ENCODE peak calls at places on chromosome 20, in eight cellular contexts. N, U, O, Z, C, E, R and D are unnamed samples.

GRCh38 chr20:38680492-38681118 is 43.7 kb upstream of the SLC32A1 start:
- DNase-seq in N (peak; percentile 65), U (peak; percentile 30), O (peak; percentile 41), Z (no peak), C (no peak), E (no peak), R (no peak), D (peak; percentile 33)

GRCh38 chr20:4267242-4267641 is 251.9 kb upstream of the RNF24 start:
- DNase-seq in N (no peak), U (no peak), O (no peak), Z (no peak), C (no peak), E (no peak), R (no peak), D (no peak)

GRCh38 chr20:57622579-57623381 is 2.6 kb upstream of the ZBP1 start:
- DNase-seq in N (peak; percentile 96), U (peak; percentile 77), O (peak; percentile 54), Z (no peak), C (peak; percentile 59), E (peak; percentile 78), R (peak; percentile 95), D (peak; percentile 59)

GRCh38 chr20:59738851-59739250 is 134.5 kb downstream of the PHACTR3 start:
- DNase-seq in N (no peak), U (no peak), O (no peak), Z (no peak), C (no peak), E (no peak), R (no peak), D (no peak)

GRCh38 chr20:51142448-51142847 is 119.5 kb upstream of the KCNG1 start:
- DNase-seq in N (peak; percentile 48), U (no peak), O (no peak), Z (no peak), C (no peak), E (no peak), R (no peak), D (no peak)

GRCh38 chr20:52172392-52173047 is 19.1 kb downstream of the ZFP64 start:
- DNase-seq in N (no peak), U (no peak), O (no peak), Z (no peak), C (no peak), E (no peak), R (no peak), D (no peak)

GRCh38 chr20:53070714-53071392 is 98.7 kb downstream of the TSHZ2 start:
- DNase-seq in N (no peak), U (no peak), O (no peak), Z (no peak), C (no peak), E (no peak), R (no peak), D (no peak)

GRCh38 chr20:21808863-21809664 is 103.6 kb downstream of the PAX1 start:
- DNase-seq in N (no peak), U (peak; percentile 60), O (peak; percentile 1), Z (no peak), C (peak; percentile 60), E (peak; percentile 83), R (no peak), D (no peak)

GRCh38 chr20:35698298-35699126 is 640 bp downstream of the NFS1 start:
- DNase-seq in N (peak; percentile 33), U (no peak), O (no peak), Z (peak; percentile 17), C (no peak), E (no peak), R (no peak), D (no peak)

GRCh38 chr20:15913661-15914060 is 659.6 kb downstream of the KIF16B start:
- DNase-seq in N (no peak), U (no peak), O (no peak), Z (no peak), C (no peak), E (no peak), R (no peak), D (no peak)

GRCh38 chr20:5265339-5265985 is 51.3 kb downstream of the PROKR2 start:
- DNase-seq in N (no peak), U (no peak), O (no peak), Z (no peak), C (no peak), E (no peak), R (no peak), D (no peak)

GRCh38 chr20:59783020-59784010 is 150.1 kb downstream of the SYCP2 start:
- DNase-seq in N (peak; percentile 88), U (peak; percentile 57), O (peak; percentile 39), Z (peak; percentile 32), C (peak; percentile 57), E (no peak), R (no peak), D (peak; percentile 23)

GRCh38 chr20:11178946-11179654 is 505.3 kb upstream of the JAG1 start:
- DNase-seq in N (peak; percentile 38), U (no peak), O (peak; percentile 89), Z (no peak), C (no peak), E (no peak), R (peak; percentile 89), D (peak; percentile 59)

GRCh38 chr20:21241400-21241799 is 61.7 kb upstream of the XRN2 start:
- DNase-seq in N (no peak), U (no peak), O (no peak), Z (no peak), C (no peak), E (no peak), R (no peak), D (no peak)

GRCh38 chr20:1370548-1371110 is 22.2 kb downstream of the FKBP1A start:
- DNase-seq in N (no peak), U (no peak), O (peak; percentile 36), Z (no peak), C (no peak), E (no peak), R (no peak), D (peak; percentile 71)

GRCh38 chr20:10536531-10536930 is 101.4 kb downstream of the SLX4IP start:
- DNase-seq in N (peak; percentile 35), U (peak; percentile 14), O (peak; percentile 39), Z (no peak), C (no peak), E (no peak), R (no peak), D (no peak)

GRCh38 chr20:19735446-19735845 is 22.6 kb upstream of the RIN2 start:
- DNase-seq in N (peak; percentile 43), U (peak; percentile 14), O (peak; percentile 95), Z (peak; percentile 87), C (peak; percentile 87), E (peak; percentile 75), R (peak; percentile 70), D (peak; percentile 92)

GRCh38 chr20:10313215-10313614 is 94.6 kb downstream of the SNAP25 start:
- DNase-seq in N (no peak), U (no peak), O (no peak), Z (no peak), C (no peak), E (no peak), R (no peak), D (peak; percentile 60)

GRCh38 chr20:19292254-19292653 is 79.8 kb downstream of the SLC24A3 start:
- DNase-seq in N (no peak), U (no peak), O (no peak), Z (no peak), C (no peak), E (no peak), R (no peak), D (no peak)

GRCh38 chr20:20551409-20551808 is 161.0 kb downstream of the RALGAPA2 start:
- DNase-seq in N (no peak), U (no peak), O (no peak), Z (no peak), C (no peak), E (no peak), R (no peak), D (no peak)

GRCh38 chr20:44448753-44449546 is 26.7 kb upstream of the TTPAL start:
- DNase-seq in N (peak; percentile 34), U (peak; percentile 10), O (peak; percentile 28), Z (no peak), C (no peak), E (no peak), R (no peak), D (no peak)

GRCh38 chr20:8671366-8671943 is 397.4 kb upstream of the PLCB4 start:
- DNase-seq in N (no peak), U (no peak), O (no peak), Z (no peak), C (no peak), E (no peak), R (no peak), D (no peak)

GRCh38 chr20:5353624-5354496 is 37.1 kb upstream of the PROKR2 start:
- DNase-seq in N (no peak), U (no peak), O (peak; percentile 86), Z (no peak), C (no peak), E (no peak), R (peak; percentile 16), D (peak; percentile 69)

GRCh38 chr20:61874421-61875068 is 191.1 kb downstream of the TAF4 start:
- DNase-seq in N (peak; percentile 54), U (no peak), O (peak; percentile 35), Z (no peak), C (no peak), E (peak; percentile 65), R (no peak), D (no peak)

GRCh38 chr20:37926612-37927011 is 23.7 kb downstream of the VSTM2L start:
- DNase-seq in N (no peak), U (no peak), O (no peak), Z (no peak), C (no peak), E (no peak), R (no peak), D (no peak)

GRCh38 chr20:22732751-22733150 is 148.4 kb upstream of the FOXA2 start:
- DNase-seq in N (no peak), U (no peak), O (no peak), Z (no peak), C (no peak), E (no peak), R (no peak), D (no peak)

GRCh38 chr20:62008643-62009183 is 57.0 kb downstream of the TAF4 start:
- DNase-seq in N (no peak), U (no peak), O (no peak), Z (no peak), C (no peak), E (no peak), R (no peak), D (no peak)

GRCh38 chr20:46709459-46710148 is at the start of gene SLC2A10:
- DNase-seq in N (peak; percentile 85), U (peak; percentile 12), O (peak; percentile 61), Z (no peak), C (peak; percentile 76), E (peak; percentile 78), R (no peak), D (peak; percentile 53)

GRCh38 chr20:43786885-43787284 is 60.1 kb upstream of the GTSF1L start:
- DNase-seq in N (no peak), U (no peak), O (no peak), Z (no peak), C (no peak), E (no peak), R (no peak), D (no peak)